ENCODE peak calls at places on chromosome 12, in six cellular contexts. One of them, this sample, is unnamed.
A peak's percentile ranks its signal among the peaks of the same experiment; 100 is the strongest.

GRCh38 chr12:60498656-60499055 is 902.8 kb downstream of the SLC16A7 start:
- DNase-seq in activated T-cell treated with anti-CD3 and anti-CD28 coated beads, Interleukin-2, amount 50 U/mL, for 72 hours: no peak
- DNase-seq in stimulated activated CD4-positive, alpha-beta T cell treated with anti-CD3 and anti-CD28 coated beads, Interleukin-2, amount 100 ng/mL, for 48 hours: no peak
- DNase-seq in H9: no peak
- DNase-seq in frontal cortex: no peak
- DNase-seq in C1 segment of cervical spinal cord: no peak
- DNase-seq in this sample: no peak

GRCh38 chr12:50642035-50642451 is 121.9 kb upstream of the ATF1 start:
- DNase-seq in H9: no peak
- DNase-seq in activated T-cell treated with anti-CD3 and anti-CD28 coated beads, Interleukin-2, amount 50 U/mL, for 72 hours: no peak
- DNase-seq in stimulated activated CD4-positive, alpha-beta T cell treated with anti-CD3 and anti-CD28 coated beads, Interleukin-2, amount 100 ng/mL, for 48 hours: no peak
- DNase-seq in C1 segment of cervical spinal cord: no peak
- DNase-seq in frontal cortex: no peak
- DNase-seq in this sample: no peak

GRCh38 chr12:95763809-95764253 is 26.7 kb downstream of the NTN4 start:
- DNase-seq in activated T-cell treated with anti-CD3 and anti-CD28 coated beads, Interleukin-2, amount 50 U/mL, for 72 hours: no peak
- DNase-seq in C1 segment of cervical spinal cord: no peak
- DNase-seq in stimulated activated CD4-positive, alpha-beta T cell treated with anti-CD3 and anti-CD28 coated beads, Interleukin-2, amount 100 ng/mL, for 48 hours: no peak
- DNase-seq in frontal cortex: no peak
- DNase-seq in H9: no peak
- DNase-seq in this sample: peak; percentile 82

GRCh38 chr12:126558219-126558618 is 1493.0 kb downstream of the AACS start:
- DNase-seq in H9: no peak
- DNase-seq in activated T-cell treated with anti-CD3 and anti-CD28 coated beads, Interleukin-2, amount 50 U/mL, for 72 hours: no peak
- DNase-seq in frontal cortex: no peak
- DNase-seq in stimulated activated CD4-positive, alpha-beta T cell treated with anti-CD3 and anti-CD28 coated beads, Interleukin-2, amount 100 ng/mL, for 48 hours: no peak
- DNase-seq in C1 segment of cervical spinal cord: no peak
- DNase-seq in this sample: no peak

GRCh38 chr12:46177020-46177419 is 91.8 kb downstream of the SLC38A1 start:
- DNase-seq in H9: no peak
- DNase-seq in C1 segment of cervical spinal cord: no peak
- DNase-seq in stimulated activated CD4-positive, alpha-beta T cell treated with anti-CD3 and anti-CD28 coated beads, Interleukin-2, amount 100 ng/mL, for 48 hours: no peak
- DNase-seq in activated T-cell treated with anti-CD3 and anti-CD28 coated beads, Interleukin-2, amount 50 U/mL, for 72 hours: no peak
- DNase-seq in frontal cortex: no peak
- DNase-seq in this sample: no peak

GRCh38 chr12:106345739-106346138 is 11.8 kb upstream of the POLR3B start:
- DNase-seq in activated T-cell treated with anti-CD3 and anti-CD28 coated beads, Interleukin-2, amount 50 U/mL, for 72 hours: no peak
- DNase-seq in stimulated activated CD4-positive, alpha-beta T cell treated with anti-CD3 and anti-CD28 coated beads, Interleukin-2, amount 100 ng/mL, for 48 hours: no peak
- DNase-seq in H9: peak; percentile 83
- DNase-seq in C1 segment of cervical spinal cord: peak; percentile 5
- DNase-seq in frontal cortex: no peak
- DNase-seq in this sample: peak; percentile 32

GRCh38 chr12:57944313-57945023 is 3.1 kb downstream of the ATP23 start:
- DNase-seq in C1 segment of cervical spinal cord: no peak
- DNase-seq in activated T-cell treated with anti-CD3 and anti-CD28 coated beads, Interleukin-2, amount 50 U/mL, for 72 hours: no peak
- DNase-seq in stimulated activated CD4-positive, alpha-beta T cell treated with anti-CD3 and anti-CD28 coated beads, Interleukin-2, amount 100 ng/mL, for 48 hours: no peak
- DNase-seq in frontal cortex: no peak
- DNase-seq in H9: no peak
- DNase-seq in this sample: no peak

GRCh38 chr12:48910196-48910595 is 15.1 kb downstream of the FKBP11 start:
- DNase-seq in C1 segment of cervical spinal cord: no peak
- DNase-seq in stimulated activated CD4-positive, alpha-beta T cell treated with anti-CD3 and anti-CD28 coated beads, Interleukin-2, amount 100 ng/mL, for 48 hours: no peak
- DNase-seq in frontal cortex: no peak
- DNase-seq in H9: no peak
- DNase-seq in activated T-cell treated with anti-CD3 and anti-CD28 coated beads, Interleukin-2, amount 50 U/mL, for 72 hours: no peak
- DNase-seq in this sample: no peak

GRCh38 chr12:78359530-78359929 is 505.0 kb upstream of the SYT1 start:
- DNase-seq in C1 segment of cervical spinal cord: no peak
- DNase-seq in stimulated activated CD4-positive, alpha-beta T cell treated with anti-CD3 and anti-CD28 coated beads, Interleukin-2, amount 100 ng/mL, for 48 hours: no peak
- DNase-seq in activated T-cell treated with anti-CD3 and anti-CD28 coated beads, Interleukin-2, amount 50 U/mL, for 72 hours: no peak
- DNase-seq in frontal cortex: no peak
- DNase-seq in H9: no peak
- DNase-seq in this sample: no peak

GRCh38 chr12:147242-147641 is 66.7 kb downstream of the SLC6A12 start:
- DNase-seq in activated T-cell treated with anti-CD3 and anti-CD28 coated beads, Interleukin-2, amount 50 U/mL, for 72 hours: no peak
- DNase-seq in stimulated activated CD4-positive, alpha-beta T cell treated with anti-CD3 and anti-CD28 coated beads, Interleukin-2, amount 100 ng/mL, for 48 hours: no peak
- DNase-seq in H9: no peak
- DNase-seq in frontal cortex: no peak
- DNase-seq in C1 segment of cervical spinal cord: no peak
- DNase-seq in this sample: no peak

GRCh38 chr12:124390442-124391116 is 95.7 kb downstream of the RFLNA start:
- DNase-seq in frontal cortex: no peak
- DNase-seq in activated T-cell treated with anti-CD3 and anti-CD28 coated beads, Interleukin-2, amount 50 U/mL, for 72 hours: no peak
- DNase-seq in H9: no peak
- DNase-seq in stimulated activated CD4-positive, alpha-beta T cell treated with anti-CD3 and anti-CD28 coated beads, Interleukin-2, amount 100 ng/mL, for 48 hours: no peak
- DNase-seq in C1 segment of cervical spinal cord: peak; percentile 65
- DNase-seq in this sample: no peak

GRCh38 chr12:91968772-91969171 is 176.9 kb downstream of the BTG1 start:
- DNase-seq in frontal cortex: no peak
- DNase-seq in stimulated activated CD4-positive, alpha-beta T cell treated with anti-CD3 and anti-CD28 coated beads, Interleukin-2, amount 100 ng/mL, for 48 hours: no peak
- DNase-seq in activated T-cell treated with anti-CD3 and anti-CD28 coated beads, Interleukin-2, amount 50 U/mL, for 72 hours: no peak
- DNase-seq in C1 segment of cervical spinal cord: no peak
- DNase-seq in H9: no peak
- DNase-seq in this sample: no peak

GRCh38 chr12:9870311-9870866 is 1.2 kb upstream of the CLEC2B start:
- DNase-seq in C1 segment of cervical spinal cord: no peak
- DNase-seq in activated T-cell treated with anti-CD3 and anti-CD28 coated beads, Interleukin-2, amount 50 U/mL, for 72 hours: no peak
- DNase-seq in frontal cortex: no peak
- DNase-seq in stimulated activated CD4-positive, alpha-beta T cell treated with anti-CD3 and anti-CD28 coated beads, Interleukin-2, amount 100 ng/mL, for 48 hours: no peak
- DNase-seq in H9: no peak
- DNase-seq in this sample: no peak

GRCh38 chr12:130825771-130826150 is 13.3 kb downstream of the STX2 start:
- DNase-seq in C1 segment of cervical spinal cord: no peak
- DNase-seq in frontal cortex: no peak
- DNase-seq in activated T-cell treated with anti-CD3 and anti-CD28 coated beads, Interleukin-2, amount 50 U/mL, for 72 hours: no peak
- DNase-seq in stimulated activated CD4-positive, alpha-beta T cell treated with anti-CD3 and anti-CD28 coated beads, Interleukin-2, amount 100 ng/mL, for 48 hours: no peak
- DNase-seq in H9: no peak
- DNase-seq in this sample: no peak

GRCh38 chr12:12983420-12984035 is 16.5 kb downstream of the HEBP1 start:
- DNase-seq in activated T-cell treated with anti-CD3 and anti-CD28 coated beads, Interleukin-2, amount 50 U/mL, for 72 hours: no peak
- DNase-seq in C1 segment of cervical spinal cord: no peak
- DNase-seq in H9: no peak
- DNase-seq in stimulated activated CD4-positive, alpha-beta T cell treated with anti-CD3 and anti-CD28 coated beads, Interleukin-2, amount 100 ng/mL, for 48 hours: no peak
- DNase-seq in frontal cortex: peak; percentile 46
- DNase-seq in this sample: no peak

GRCh38 chr12:61385771-61386170 is 874.4 kb upstream of the USP15 start:
- DNase-seq in activated T-cell treated with anti-CD3 and anti-CD28 coated beads, Interleukin-2, amount 50 U/mL, for 72 hours: no peak
- DNase-seq in H9: no peak
- DNase-seq in frontal cortex: no peak
- DNase-seq in C1 segment of cervical spinal cord: no peak
- DNase-seq in stimulated activated CD4-positive, alpha-beta T cell treated with anti-CD3 and anti-CD28 coated beads, Interleukin-2, amount 100 ng/mL, for 48 hours: no peak
- DNase-seq in this sample: no peak

GRCh38 chr12:34289431-34290190 is 267.3 kb downstream of the ALG10 start:
- DNase-seq in frontal cortex: no peak
- DNase-seq in activated T-cell treated with anti-CD3 and anti-CD28 coated beads, Interleukin-2, amount 50 U/mL, for 72 hours: no peak
- DNase-seq in C1 segment of cervical spinal cord: no peak
- DNase-seq in H9: peak; percentile 13
- DNase-seq in stimulated activated CD4-positive, alpha-beta T cell treated with anti-CD3 and anti-CD28 coated beads, Interleukin-2, amount 100 ng/mL, for 48 hours: no peak
- DNase-seq in this sample: no peak

GRCh38 chr12:31526158-31526546 is 64.8 kb downstream of the DENND5B start:
- DNase-seq in C1 segment of cervical spinal cord: no peak
- DNase-seq in H9: no peak
- DNase-seq in frontal cortex: no peak
- DNase-seq in activated T-cell treated with anti-CD3 and anti-CD28 coated beads, Interleukin-2, amount 50 U/mL, for 72 hours: no peak
- DNase-seq in stimulated activated CD4-positive, alpha-beta T cell treated with anti-CD3 and anti-CD28 coated beads, Interleukin-2, amount 100 ng/mL, for 48 hours: no peak
- DNase-seq in this sample: no peak

GRCh38 chr12:59031313-59031712 is 111.0 kb upstream of the LRIG3 start:
- DNase-seq in frontal cortex: no peak
- DNase-seq in C1 segment of cervical spinal cord: no peak
- DNase-seq in stimulated activated CD4-positive, alpha-beta T cell treated with anti-CD3 and anti-CD28 coated beads, Interleukin-2, amount 100 ng/mL, for 48 hours: no peak
- DNase-seq in activated T-cell treated with anti-CD3 and anti-CD28 coated beads, Interleukin-2, amount 50 U/mL, for 72 hours: no peak
- DNase-seq in H9: no peak
- DNase-seq in this sample: no peak

GRCh38 chr12:510071-510825 is 50.5 kb downstream of the B4GALNT3 start:
- DNase-seq in stimulated activated CD4-positive, alpha-beta T cell treated with anti-CD3 and anti-CD28 coated beads, Interleukin-2, amount 100 ng/mL, for 48 hours: no peak
- DNase-seq in activated T-cell treated with anti-CD3 and anti-CD28 coated beads, Interleukin-2, amount 50 U/mL, for 72 hours: no peak
- DNase-seq in H9: peak; percentile 69
- DNase-seq in C1 segment of cervical spinal cord: peak; percentile 20
- DNase-seq in frontal cortex: no peak
- DNase-seq in this sample: no peak

GRCh38 chr12:59023861-59024424 is 103.6 kb upstream of the LRIG3 start:
- DNase-seq in stimulated activated CD4-positive, alpha-beta T cell treated with anti-CD3 and anti-CD28 coated beads, Interleukin-2, amount 100 ng/mL, for 48 hours: no peak
- DNase-seq in frontal cortex: peak; percentile 3
- DNase-seq in activated T-cell treated with anti-CD3 and anti-CD28 coated beads, Interleukin-2, amount 50 U/mL, for 72 hours: no peak
- DNase-seq in H9: no peak
- DNase-seq in C1 segment of cervical spinal cord: no peak
- DNase-seq in this sample: no peak

GRCh38 chr12:83796527-83796926 is 1109.8 kb downstream of the TMTC2 start:
- DNase-seq in stimulated activated CD4-positive, alpha-beta T cell treated with anti-CD3 and anti-CD28 coated beads, Interleukin-2, amount 100 ng/mL, for 48 hours: no peak
- DNase-seq in H9: no peak
- DNase-seq in C1 segment of cervical spinal cord: no peak
- DNase-seq in activated T-cell treated with anti-CD3 and anti-CD28 coated beads, Interleukin-2, amount 50 U/mL, for 72 hours: no peak
- DNase-seq in frontal cortex: no peak
- DNase-seq in this sample: no peak

GRCh38 chr12:56029666-56030293 is 8.9 kb downstream of the IKZF4 start:
- DNase-seq in frontal cortex: peak; percentile 55
- DNase-seq in C1 segment of cervical spinal cord: no peak
- DNase-seq in activated T-cell treated with anti-CD3 and anti-CD28 coated beads, Interleukin-2, amount 50 U/mL, for 72 hours: peak; percentile 46
- DNase-seq in stimulated activated CD4-positive, alpha-beta T cell treated with anti-CD3 and anti-CD28 coated beads, Interleukin-2, amount 100 ng/mL, for 48 hours: peak; percentile 27
- DNase-seq in H9: peak; percentile 48
- DNase-seq in this sample: no peak

GRCh38 chr12:112303004-112303403 is 79.2 kb downstream of the HECTD4 start:
- DNase-seq in stimulated activated CD4-positive, alpha-beta T cell treated with anti-CD3 and anti-CD28 coated beads, Interleukin-2, amount 100 ng/mL, for 48 hours: peak; percentile 41
- DNase-seq in frontal cortex: no peak
- DNase-seq in H9: no peak
- DNase-seq in C1 segment of cervical spinal cord: no peak
- DNase-seq in activated T-cell treated with anti-CD3 and anti-CD28 coated beads, Interleukin-2, amount 50 U/mL, for 72 hours: peak; percentile 64
- DNase-seq in this sample: no peak

GRCh38 chr12:84183576-84183975 is 729.0 kb downstream of the SLC6A15 start:
- DNase-seq in frontal cortex: no peak
- DNase-seq in activated T-cell treated with anti-CD3 and anti-CD28 coated beads, Interleukin-2, amount 50 U/mL, for 72 hours: no peak
- DNase-seq in stimulated activated CD4-positive, alpha-beta T cell treated with anti-CD3 and anti-CD28 coated beads, Interleukin-2, amount 100 ng/mL, for 48 hours: no peak
- DNase-seq in C1 segment of cervical spinal cord: no peak
- DNase-seq in H9: no peak
- DNase-seq in this sample: no peak